ENCODE peak calls at places on chromosomes 1 and 21, in eight cellular contexts. One of them, this sample, is unnamed.

GRCh38 chr1:99531578-99532570 is 114.0 kb upstream of the PALMD start:
- DNase-seq in MM.1S: no peak
- DNase-seq in endothelial cell of umbilical vein: no peak
- DNase-seq in heart right ventricle: no peak
- DNase-seq in right lobe of liver: no peak
- DNase-seq in CD8-positive, alpha-beta memory T cell: no peak
- DNase-seq in colonic mucosa: no peak
- DNase-seq in K562: no peak
- DNase-seq in this sample: no peak

GRCh38 chr1:218499021-218499691 is 154.0 kb downstream of the TGFB2 start:
- DNase-seq in MM.1S: no peak
- DNase-seq in endothelial cell of umbilical vein: peak; percentile 83
- DNase-seq in heart right ventricle: no peak
- DNase-seq in right lobe of liver: no peak
- DNase-seq in CD8-positive, alpha-beta memory T cell: no peak
- DNase-seq in colonic mucosa: no peak
- DNase-seq in K562: no peak
- DNase-seq in this sample: no peak

GRCh38 chr1:36217667-36218066 is 6.6 kb upstream of the THRAP3 start:
- DNase-seq in MM.1S: no peak
- DNase-seq in endothelial cell of umbilical vein: peak; percentile 25
- DNase-seq in heart right ventricle: no peak
- DNase-seq in right lobe of liver: no peak
- DNase-seq in CD8-positive, alpha-beta memory T cell: no peak
- DNase-seq in colonic mucosa: no peak
- DNase-seq in K562: no peak
- DNase-seq in this sample: no peak

GRCh38 chr1:183837062-183837461 is 32.1 kb downstream of the RGL1 start:
- DNase-seq in MM.1S: no peak
- DNase-seq in endothelial cell of umbilical vein: no peak
- DNase-seq in heart right ventricle: no peak
- DNase-seq in right lobe of liver: no peak
- DNase-seq in CD8-positive, alpha-beta memory T cell: no peak
- DNase-seq in colonic mucosa: no peak
- DNase-seq in K562: no peak
- DNase-seq in this sample: no peak

GRCh38 chr1:182291584-182292192 is 99.9 kb downstream of the GLUL start:
- DNase-seq in MM.1S: no peak
- DNase-seq in endothelial cell of umbilical vein: no peak
- DNase-seq in heart right ventricle: no peak
- DNase-seq in right lobe of liver: peak; percentile 86
- DNase-seq in CD8-positive, alpha-beta memory T cell: no peak
- DNase-seq in colonic mucosa: no peak
- DNase-seq in K562: no peak
- DNase-seq in this sample: no peak

GRCh38 chr1:115192200-115192767 is 103.0 kb upstream of the TSPAN2 start:
- DNase-seq in MM.1S: no peak
- DNase-seq in endothelial cell of umbilical vein: no peak
- DNase-seq in heart right ventricle: no peak
- DNase-seq in right lobe of liver: no peak
- DNase-seq in CD8-positive, alpha-beta memory T cell: no peak
- DNase-seq in colonic mucosa: no peak
- DNase-seq in K562: peak; percentile 33
- DNase-seq in this sample: no peak

GRCh38 chr21:41777934-41778815 is 11.3 kb upstream of the RIPK4 start:
- DNase-seq in MM.1S: no peak
- DNase-seq in endothelial cell of umbilical vein: peak; percentile 58
- DNase-seq in heart right ventricle: peak; percentile 84
- DNase-seq in right lobe of liver: peak; percentile 83
- DNase-seq in CD8-positive, alpha-beta memory T cell: no peak
- DNase-seq in colonic mucosa: peak; percentile 94
- DNase-seq in K562: peak; percentile 67
- DNase-seq in this sample: no peak

GRCh38 chr1:177007437-177008161 is 156.9 kb downstream of the ASTN1 start:
- DNase-seq in MM.1S: no peak
- DNase-seq in endothelial cell of umbilical vein: no peak
- DNase-seq in heart right ventricle: no peak
- DNase-seq in right lobe of liver: no peak
- DNase-seq in CD8-positive, alpha-beta memory T cell: no peak
- DNase-seq in colonic mucosa: no peak
- DNase-seq in K562: no peak
- DNase-seq in this sample: no peak

GRCh38 chr1:168734271-168734670 is 5.3 kb upstream of the DPT start:
- DNase-seq in MM.1S: no peak
- DNase-seq in endothelial cell of umbilical vein: no peak
- DNase-seq in heart right ventricle: peak; percentile 64
- DNase-seq in right lobe of liver: peak; percentile 90
- DNase-seq in CD8-positive, alpha-beta memory T cell: no peak
- DNase-seq in colonic mucosa: no peak
- DNase-seq in K562: no peak
- DNase-seq in this sample: no peak

GRCh38 chr1:197178998-197179397 is 32.5 kb upstream of the ASPM start:
- DNase-seq in MM.1S: peak; percentile 19
- DNase-seq in endothelial cell of umbilical vein: peak; percentile 48
- DNase-seq in heart right ventricle: no peak
- DNase-seq in right lobe of liver: no peak
- DNase-seq in CD8-positive, alpha-beta memory T cell: no peak
- DNase-seq in colonic mucosa: no peak
- DNase-seq in K562: peak; percentile 23
- DNase-seq in this sample: no peak

GRCh38 chr21:40471103-40471502 is 375.9 kb downstream of the DSCAM start:
- DNase-seq in MM.1S: peak; percentile 70
- DNase-seq in endothelial cell of umbilical vein: no peak
- DNase-seq in heart right ventricle: no peak
- DNase-seq in right lobe of liver: no peak
- DNase-seq in CD8-positive, alpha-beta memory T cell: no peak
- DNase-seq in colonic mucosa: no peak
- DNase-seq in K562: no peak
- DNase-seq in this sample: no peak

GRCh38 chr1:76862447-76862846 is 4.8 kb upstream of the ST6GALNAC5 start:
- DNase-seq in MM.1S: no peak
- DNase-seq in endothelial cell of umbilical vein: no peak
- DNase-seq in heart right ventricle: no peak
- DNase-seq in right lobe of liver: no peak
- DNase-seq in CD8-positive, alpha-beta memory T cell: no peak
- DNase-seq in colonic mucosa: no peak
- DNase-seq in K562: no peak
- DNase-seq in this sample: no peak

GRCh38 chr1:98931134-98931835 is 73.4 kb downstream of the PLPPR5 start:
- DNase-seq in MM.1S: no peak
- DNase-seq in endothelial cell of umbilical vein: no peak
- DNase-seq in heart right ventricle: no peak
- DNase-seq in right lobe of liver: no peak
- DNase-seq in CD8-positive, alpha-beta memory T cell: no peak
- DNase-seq in colonic mucosa: no peak
- DNase-seq in K562: no peak
- DNase-seq in this sample: no peak

GRCh38 chr1:116820362-116820761 is 66.1 kb downstream of the CD2 start:
- DNase-seq in MM.1S: no peak
- DNase-seq in endothelial cell of umbilical vein: no peak
- DNase-seq in heart right ventricle: peak; percentile 41
- DNase-seq in right lobe of liver: peak; percentile 50
- DNase-seq in CD8-positive, alpha-beta memory T cell: no peak
- DNase-seq in colonic mucosa: no peak
- DNase-seq in K562: no peak
- DNase-seq in this sample: no peak

GRCh38 chr1:100325415-100326324 is 26.6 kb upstream of the CDC14A start:
- DNase-seq in MM.1S: no peak
- DNase-seq in endothelial cell of umbilical vein: no peak
- DNase-seq in heart right ventricle: no peak
- DNase-seq in right lobe of liver: no peak
- DNase-seq in CD8-positive, alpha-beta memory T cell: no peak
- DNase-seq in colonic mucosa: no peak
- DNase-seq in K562: peak; percentile 45
- DNase-seq in this sample: no peak

GRCh38 chr1:200960236-200960947 is 63.1 kb downstream of the KIF21B start:
- DNase-seq in MM.1S: no peak
- DNase-seq in endothelial cell of umbilical vein: no peak
- DNase-seq in heart right ventricle: no peak
- DNase-seq in right lobe of liver: peak; percentile 33
- DNase-seq in CD8-positive, alpha-beta memory T cell: no peak
- DNase-seq in colonic mucosa: no peak
- DNase-seq in K562: no peak
- DNase-seq in this sample: no peak

GRCh38 chr1:35688161-35688560 is 30.5 kb downstream of the C1orf216 start:
- DNase-seq in MM.1S: no peak
- DNase-seq in endothelial cell of umbilical vein: no peak
- DNase-seq in heart right ventricle: no peak
- DNase-seq in right lobe of liver: no peak
- DNase-seq in CD8-positive, alpha-beta memory T cell: no peak
- DNase-seq in colonic mucosa: no peak
- DNase-seq in K562: no peak
- DNase-seq in this sample: no peak

GRCh38 chr1:173295391-173295790 is 88.3 kb upstream of the TNFSF4 start:
- DNase-seq in MM.1S: no peak
- DNase-seq in endothelial cell of umbilical vein: no peak
- DNase-seq in heart right ventricle: no peak
- DNase-seq in right lobe of liver: no peak
- DNase-seq in CD8-positive, alpha-beta memory T cell: no peak
- DNase-seq in colonic mucosa: no peak
- DNase-seq in K562: no peak
- DNase-seq in this sample: no peak
- H3K4me1 ChIP-seq in MM.1S: no peaks in the 10 kb centered on the region
- H3K4me1 ChIP-seq in endothelial cell of umbilical vein: no peaks in the 10 kb centered on the region
- H3K4me1 ChIP-seq in heart right ventricle: no peaks in the 10 kb centered on the region
- H3K4me1 ChIP-seq in right lobe of liver: no peaks in the 10 kb centered on the region
- H3K4me1 ChIP-seq in CD8-positive, alpha-beta memory T cell: no peaks in the 10 kb centered on the region
- H3K4me1 ChIP-seq in colonic mucosa: no peaks in the 10 kb centered on the region
- H3K4me1 ChIP-seq in K562: peaks cover 4% of the 10 kb centered on the region
- H3K4me1 ChIP-seq in this sample: no peaks in the 10 kb centered on the region

GRCh38 chr1:2530501-2531361 is 668 bp upstream of the HES5 start:
- DNase-seq in MM.1S: no peak
- DNase-seq in endothelial cell of umbilical vein: no peak
- DNase-seq in heart right ventricle: peak; percentile 41
- DNase-seq in right lobe of liver: peak; percentile 67
- DNase-seq in CD8-positive, alpha-beta memory T cell: no peak
- DNase-seq in colonic mucosa: peak; percentile 65
- DNase-seq in K562: no peak
- DNase-seq in this sample: no peak

GRCh38 chr1:2529776-2530500 is at the start of gene HES5:
- DNase-seq in MM.1S: no peak
- DNase-seq in endothelial cell of umbilical vein: no peak
- DNase-seq in heart right ventricle: peak; percentile 43
- DNase-seq in right lobe of liver: no peak
- DNase-seq in CD8-positive, alpha-beta memory T cell: no peak
- DNase-seq in colonic mucosa: peak; percentile 66
- DNase-seq in K562: no peak
- DNase-seq in this sample: no peak

GRCh38 chr1:2528611-2528965 is 1.5 kb downstream of the HES5 start:
- DNase-seq in MM.1S: no peak
- DNase-seq in endothelial cell of umbilical vein: no peak
- DNase-seq in heart right ventricle: no peak
- DNase-seq in right lobe of liver: no peak
- DNase-seq in CD8-positive, alpha-beta memory T cell: no peak
- DNase-seq in colonic mucosa: no peak
- DNase-seq in K562: no peak
- DNase-seq in this sample: no peak

GRCh38 chr1:2528016-2528415 is 1.6 kb upstream of the PANK4 start:
- DNase-seq in MM.1S: no peak
- DNase-seq in endothelial cell of umbilical vein: no peak
- DNase-seq in heart right ventricle: peak; percentile 74
- DNase-seq in right lobe of liver: peak; percentile 96
- DNase-seq in CD8-positive, alpha-beta memory T cell: no peak
- DNase-seq in colonic mucosa: no peak
- DNase-seq in K562: no peak
- DNase-seq in this sample: peak; percentile 49

DNA sequence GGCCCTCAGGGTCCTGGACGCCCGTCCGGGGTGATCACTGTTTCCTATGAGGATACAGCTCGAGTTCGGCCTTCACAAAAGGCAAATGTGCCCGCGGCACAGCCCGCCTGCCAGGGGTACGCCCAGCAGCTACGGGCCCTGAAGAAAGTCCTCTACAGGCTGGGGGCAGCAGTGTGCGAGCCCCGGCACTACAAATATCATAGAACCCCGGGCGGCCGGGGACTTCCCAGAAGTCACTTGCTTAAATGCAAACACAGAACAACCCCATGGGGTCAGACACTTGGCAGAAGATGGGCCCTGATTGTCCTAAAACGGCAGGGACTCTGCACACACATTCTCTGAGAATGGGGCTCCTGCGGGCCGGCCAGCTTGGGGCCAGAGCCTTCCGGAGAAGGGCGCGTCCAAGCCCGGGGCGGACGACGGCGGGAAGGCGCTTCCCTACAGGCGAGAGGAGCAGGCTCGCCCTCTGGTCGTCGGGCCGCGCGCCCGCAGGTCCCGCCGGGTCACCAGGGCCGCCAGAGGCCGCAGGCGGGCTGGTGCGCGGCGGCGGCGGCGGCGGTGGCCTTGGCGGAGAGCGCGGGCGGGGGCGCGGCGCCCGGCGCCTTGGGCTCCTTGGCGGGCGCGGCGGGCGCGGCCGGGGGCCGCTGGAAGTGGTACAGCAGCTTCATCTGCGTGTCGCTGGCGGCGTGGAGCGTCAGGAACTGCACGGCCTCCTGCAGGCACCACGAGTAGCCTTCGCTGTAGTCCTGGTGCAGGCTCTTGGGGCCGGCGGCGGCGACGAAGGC is 905 bp downstream of the HES5 start:
- DNase-seq in MM.1S: no peak
- DNase-seq in endothelial cell of umbilical vein: no peak
- DNase-seq in heart right ventricle: no peak
- DNase-seq in right lobe of liver: peak; percentile 70
- DNase-seq in CD8-positive, alpha-beta memory T cell: no peak
- DNase-seq in colonic mucosa: no peak
- DNase-seq in K562: peak; percentile 72
- DNase-seq in this sample: peak; percentile 60
- H3K4me3 ChIP-seq in MM.1S: no peak overlapping the region
- H3K4me3 ChIP-seq in endothelial cell of umbilical vein: no peak overlapping the region
- H3K4me3 ChIP-seq in heart right ventricle: peak overlapping the region; percentile 56
- H3K4me3 ChIP-seq in right lobe of liver: peak overlapping the region; percentile 26
- H3K4me3 ChIP-seq in CD8-positive, alpha-beta memory T cell: no peak overlapping the region
- H3K4me3 ChIP-seq in colonic mucosa: peak overlapping the region; percentile 15
- H3K4me3 ChIP-seq in K562: no peak overlapping the region
- H3K4me3 ChIP-seq in this sample: no peak overlapping the region

DNA sequence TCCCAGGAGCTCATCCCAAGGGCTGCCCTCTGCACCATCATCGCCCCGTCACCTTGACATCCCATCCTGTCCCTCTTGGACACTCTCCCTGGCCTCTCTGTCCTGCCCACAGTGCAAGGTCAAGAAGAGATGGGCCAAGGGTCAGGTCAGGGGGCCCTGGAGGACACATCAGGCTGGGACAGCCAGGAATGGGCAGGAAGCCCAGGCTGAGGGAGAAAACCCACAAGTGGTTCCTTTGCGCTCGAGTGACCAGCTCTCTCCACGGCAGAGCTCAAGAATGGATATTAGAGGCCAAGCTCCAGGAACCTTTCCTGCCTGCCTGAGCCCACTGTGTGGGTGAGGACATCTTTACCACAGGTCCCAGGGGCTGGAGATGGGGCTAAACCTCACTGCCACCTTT is 41.0 kb downstream of the KCNN3 start:
- DNase-seq in MM.1S: no peak
- DNase-seq in endothelial cell of umbilical vein: no peak
- DNase-seq in heart right ventricle: no peak
- DNase-seq in right lobe of liver: no peak
- DNase-seq in CD8-positive, alpha-beta memory T cell: no peak
- DNase-seq in colonic mucosa: no peak
- DNase-seq in K562: no peak
- DNase-seq in this sample: no peak
- H3K4me1 ChIP-seq in MM.1S: peaks cover 17% of the 10 kb centered on the region
- H3K4me1 ChIP-seq in endothelial cell of umbilical vein: no peaks in the 10 kb centered on the region
- H3K4me1 ChIP-seq in heart right ventricle: peaks cover 38% of the 10 kb centered on the region
- H3K4me1 ChIP-seq in right lobe of liver: no peaks in the 10 kb centered on the region
- H3K4me1 ChIP-seq in CD8-positive, alpha-beta memory T cell: no peaks in the 10 kb centered on the region
- H3K4me1 ChIP-seq in colonic mucosa: no peaks in the 10 kb centered on the region
- H3K4me1 ChIP-seq in K562: no peaks in the 10 kb centered on the region
- H3K4me1 ChIP-seq in this sample: no peaks in the 10 kb centered on the region

GRCh38 chr1:39410915-39411436 is 80.5 kb upstream of the BMP8A start:
- DNase-seq in MM.1S: peak; percentile 86
- DNase-seq in endothelial cell of umbilical vein: peak; percentile 82
- DNase-seq in heart right ventricle: peak; percentile 88
- DNase-seq in right lobe of liver: peak; percentile 80
- DNase-seq in CD8-positive, alpha-beta memory T cell: peak; percentile 15
- DNase-seq in colonic mucosa: peak; percentile 80
- DNase-seq in K562: peak; percentile 81
- DNase-seq in this sample: peak; percentile 81
- H3K4me3 ChIP-seq in MM.1S: no peak overlapping the region
- H3K4me3 ChIP-seq in endothelial cell of umbilical vein: peak overlapping the region; percentile 67
- H3K4me3 ChIP-seq in heart right ventricle: peak overlapping the region; percentile 95
- H3K4me3 ChIP-seq in right lobe of liver: peak overlapping the region; percentile 11
- H3K4me3 ChIP-seq in CD8-positive, alpha-beta memory T cell: no peak overlapping the region
- H3K4me3 ChIP-seq in colonic mucosa: peak overlapping the region; percentile 1
- H3K4me3 ChIP-seq in K562: peak overlapping the region; percentile 7
- H3K4me3 ChIP-seq in this sample: no peak overlapping the region

This sample was measured in mucosa of descending colon.